ENCODE peak calls at places on chromosomes 7 and 10, in six cellular contexts. F is A673; A is cardiac muscle cell; U is effector memory CD4-positive, alpha-beta T cell; J is testis; H is A549. W is an unnamed sample.

GRCh38 chr10:28282341-28282740 is 20.5 kb downstream of the MPP7 start:
- DNase-seq in F (no peak), U (no peak), J (no peak), A (no peak), H (no peak), W (no peak)

GRCh38 chr7:194257-194995 is 2.1 kb downstream of the FAM20C start:
- DNase-seq in F (no peak), U (no peak), H (no peak), J (no peak), A (peak; percentile 56), W (no peak)

GRCh38 chr10:126198681-126199080 is 189.6 kb downstream of the ADAM12 start:
- DNase-seq in A (no peak), H (no peak), J (no peak), U (no peak), F (no peak), W (no peak)

GRCh38 chr10:132069849-132070182 is 4.1 kb downstream of the JAKMIP3 start:
- DNase-seq in J (no peak), F (no peak), H (no peak), A (no peak), U (no peak), W (no peak)

GRCh38 chr10:42976353-42977031 is 100.4 kb upstream of the RET start:
- DNase-seq in J (no peak), H (no peak), U (no peak), F (no peak), A (no peak), W (no peak)

GRCh38 chr10:71829171-71829570 is 21.9 kb downstream of the PSAP start:
- DNase-seq in U (no peak), J (no peak), H (no peak), F (no peak), A (peak; percentile 32), W (peak; percentile 61)

GRCh38 chr7:113015038-113015645 is 71.5 kb downstream of the GPR85 start:
- DNase-seq in H (peak; percentile 30), A (peak; percentile 56), U (no peak), F (peak; percentile 15), J (no peak), W (no peak)

GRCh38 chr10:27446091-27446918 is 57.8 kb upstream of the RAB18 start:
- DNase-seq in H (peak; percentile 31), A (peak; percentile 52), U (no peak), F (peak; percentile 65), J (no peak), W (no peak)

GRCh38 chr10:61000769-61001730 is 57.1 kb upstream of the RHOBTB1 start:
- DNase-seq in F (peak; percentile 43), J (peak; percentile 46), A (peak; percentile 24), U (no peak), H (peak; percentile 61), W (peak; percentile 50)

GRCh38 chr7:137978464-137979237 is 23.2 kb downstream of the CREB3L2 start:
- DNase-seq in H (peak; percentile 81), J (no peak), A (peak; percentile 85), U (no peak), F (no peak), W (peak; percentile 70)

GRCh38 chr7:29337628-29338116 is 143.1 kb downstream of the CHN2 start:
- DNase-seq in A (peak; percentile 77), J (no peak), F (no peak), H (no peak), U (peak; percentile 12), W (no peak)

GRCh38 chr7:1823376-1824150 is 153.5 kb downstream of the ELFN1 start:
- DNase-seq in F (no peak), A (no peak), U (no peak), H (no peak), J (peak; percentile 9), W (no peak)

GRCh38 chr10:10911471-10911921 is 106.2 kb upstream of the CELF2 start:
- DNase-seq in U (no peak), J (peak; percentile 61), F (peak; percentile 55), A (peak; percentile 94), H (no peak), W (peak; percentile 85)

GRCh38 chr10:24118246-24118645 is 90.7 kb upstream of the KIAA1217 start:
- DNase-seq in A (peak; percentile 6), U (no peak), H (no peak), J (no peak), F (peak; percentile 97), W (no peak)

GRCh38 chr10:99540339-99540672 is 7.6 kb downstream of the NKX2-3 start:
- DNase-seq in F (no peak), U (no peak), H (no peak), J (no peak), A (no peak), W (no peak)

GRCh38 chr7:78712111-78712510 is 741.4 kb downstream of the MAGI2 start:
- DNase-seq in U (no peak), J (no peak), F (no peak), H (no peak), A (no peak), W (no peak)

GRCh38 chr10:27661511-27662286 is 83.9 kb downstream of the MKX start:
- DNase-seq in H (no peak), J (no peak), U (no peak), F (peak; percentile 65), A (peak; percentile 27), W (no peak)

GRCh38 chr10:27207350-27207749 is 33.2 kb downstream of the ACBD5 start:
- DNase-seq in J (no peak), U (no peak), H (no peak), A (no peak), F (no peak), W (no peak)

GRCh38 chr7:47102442-47102841 is 479.5 kb downstream of the TNS3 start:
- DNase-seq in F (no peak), J (no peak), H (no peak), A (no peak), U (no peak), W (no peak)

GRCh38 chr10:59585046-59585700 is 124.5 kb downstream of the SLC16A9 start:
- DNase-seq in F (no peak), U (no peak), J (no peak), A (peak; percentile 7), H (no peak), W (peak; percentile 56)

GRCh38 chr10:26733750-26734568 is 36.5 kb downstream of the PDSS1 start:
- DNase-seq in F (no peak), A (no peak), J (no peak), H (no peak), U (no peak), W (no peak)

GRCh38 chr7:35019801-35020200 is 17.5 kb downstream of the DPY19L1 start:
- DNase-seq in U (no peak), F (no peak), H (no peak), A (no peak), J (no peak), W (no peak)

GRCh38 chr10:119205926-119206602 is 1.3 kb upstream of the GRK5 start:
- DNase-seq in H (peak; percentile 69), J (peak; percentile 68), U (peak; percentile 23), F (peak; percentile 78), A (peak; percentile 63), W (peak; percentile 88)

GRCh38 chr7:32164341-32164996 is 94.3 kb upstream of the PDE1C start:
- DNase-seq in F (peak; percentile 66), U (no peak), A (peak; percentile 77), H (peak; percentile 75), J (peak; percentile 27), W (no peak)

GRCh38 chr10:59942556-59942955 is 36.2 kb upstream of the CCDC6 start:
- DNase-seq in H (no peak), U (no peak), J (no peak), F (no peak), A (no peak), W (no peak)

DNA sequence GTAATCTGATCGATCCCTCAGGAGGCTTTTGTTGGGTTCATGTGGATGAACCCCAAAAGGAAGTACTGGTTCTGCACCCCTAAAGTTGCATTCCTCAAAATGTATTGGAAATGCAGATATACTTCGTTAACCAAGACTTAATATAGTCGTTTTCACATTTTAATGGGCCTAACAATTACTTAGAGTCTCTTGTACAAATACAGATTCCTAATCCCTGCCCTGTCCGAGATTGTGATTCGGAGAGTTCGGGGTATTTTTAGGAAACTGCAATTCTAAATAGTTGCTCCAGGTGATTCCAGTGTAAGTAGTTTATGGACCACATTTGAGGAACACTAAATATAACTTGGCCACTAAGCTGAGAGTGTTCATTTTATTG is 811 bp downstream of the TRUB1 start:
- DNase-seq in H (no peak), F (no peak), U (no peak), J (no peak), A (no peak), W (no peak)
- H3K27ac ChIP-seq in H (peak overlapping the region; percentile 94), F (peak overlapping the region; percentile 91), U (peak overlapping the region; percentile 69), J (peak overlapping the region; percentile 81), A (peak overlapping the region; percentile 83), W (peak overlapping the region; percentile 95)

GRCh38 chr7:139355320-139355719 is 4.4 kb upstream of the LUC7L2 start:
- DNase-seq in F (no peak), U (no peak), J (no peak), H (no peak), A (peak; percentile 50), W (no peak)
- H3K27ac ChIP-seq in F (no peak overlapping the region), U (no peak overlapping the region), J (no peak overlapping the region), H (no peak overlapping the region), A (no peak overlapping the region), W (no peak overlapping the region)

GRCh38 chr10:7817984-7818294 is 366 bp upstream of the TAF3 start:
- DNase-seq in F (no peak), J (no peak), H (no peak), U (no peak), A (no peak), W (no peak)

GRCh38 chr10:7819126-7819470 is 793 bp downstream of the TAF3 start:
- DNase-seq in U (no peak), J (peak; percentile 78), H (peak; percentile 44), A (peak; percentile 48), F (peak; percentile 48), W (peak; percentile 74)

GRCh38 chr10:7813481-7813880 is 4.8 kb upstream of the TAF3 start:
- DNase-seq in A (no peak), F (no peak), U (no peak), H (no peak), J (no peak), W (no peak)

GRCh38 chr10:7817576-7817975 is 729 bp upstream of the TAF3 start:
- DNase-seq in A (no peak), U (no peak), F (no peak), H (no peak), J (no peak), W (no peak)

DNA sequence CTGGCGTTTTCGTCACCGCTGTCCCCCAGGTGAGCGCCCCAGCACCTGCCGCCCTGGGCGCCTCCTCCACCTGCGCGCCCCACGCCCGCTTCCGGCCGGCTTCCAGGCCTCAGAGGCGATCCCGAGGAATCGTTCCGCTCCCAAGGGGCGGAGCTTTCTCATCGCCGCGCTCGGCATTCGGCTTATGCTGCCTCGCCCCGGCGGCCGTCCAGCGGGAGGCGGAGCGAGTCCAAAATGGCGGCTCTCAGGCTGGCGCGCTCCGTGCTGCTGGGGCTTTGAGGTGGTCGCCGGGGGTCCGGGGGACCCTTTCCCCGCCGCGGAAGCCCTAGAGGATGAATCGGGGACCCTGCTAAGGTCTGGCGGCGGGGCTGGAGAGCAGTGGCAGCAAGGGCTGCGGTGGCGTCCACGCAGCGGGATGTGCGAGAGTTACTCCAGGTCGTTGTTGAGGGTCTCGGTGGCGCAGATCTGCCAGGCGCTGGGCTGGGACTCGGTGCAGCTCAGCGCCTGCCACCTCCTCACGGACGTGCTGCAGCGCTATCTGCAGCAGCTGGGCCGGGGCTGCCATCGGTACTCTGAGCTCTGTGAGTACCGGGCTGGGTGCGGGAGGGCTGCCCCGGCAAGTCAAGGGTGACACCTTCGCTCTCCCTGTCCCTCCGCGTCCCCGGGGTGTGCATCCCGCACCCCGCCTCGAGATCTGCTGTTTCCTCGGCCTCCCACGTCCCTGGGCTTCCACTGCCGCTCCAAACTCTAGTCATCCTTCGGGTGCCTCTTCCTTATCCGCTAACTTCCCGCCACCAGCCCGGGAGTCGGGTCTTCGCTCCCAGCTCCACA is at the start of gene TAF3:
- DNase-seq in U (peak; percentile 85), F (peak; percentile 96), H (peak; percentile 88), J (peak; percentile 95), A (peak; percentile 89), W (peak; percentile 93)
- H3K27ac ChIP-seq in U (peak within 1 kb of the TSS; percentile 70), F (peak within 1 kb of the TSS; percentile 79), H (peak within 1 kb of the TSS; percentile 93), J (peak within 1 kb of the TSS; percentile 80), A (peak within 1 kb of the TSS; percentile 64), W (peak within 1 kb of the TSS; percentile 49)

GRCh38 chr10:45076847-45077246 is 76.1 kb downstream of the ZNF22 start:
- DNase-seq in H (no peak), U (no peak), F (no peak), A (no peak), J (no peak), W (no peak)
- H3K27ac ChIP-seq in H (no peak overlapping the region), U (no peak overlapping the region), F (no peak overlapping the region), A (no peak overlapping the region), J (no peak overlapping the region), W (no peak overlapping the region)